ENCODE peak calls at places on chromosomes 16 and 17, in eight cellular contexts. V is hypothalamus; B is neural progenitor cell; E is T follicular helper cell; M is stimulated activated naive B cell treated with anti-CD40 and anti-IgM and Interleukin-4, amounts not matched to agents 10 μg/mL and 1 μg/mL and 100 μg/mL, for 72 hours; L is stimulated activated CD4-positive, alpha-beta T cell treated with anti-CD3 and anti-CD28 coated beads, TNF-alpha, amount 100 ng/mL, for 24 hours; N is stimulated activated CD8-positive, alpha-beta memory T cell treated with anti-CD3 and anti-CD28 coated beads, Interleukin-12 subunit alpha, Interleukin-12 subunit beta, amount 100 ng/mL, for 1 hour; Q is GM12864. C is an unnamed sample.

GRCh38 chr17:55702150-55702549 is 20.5 kb downstream of the TMEM100 start:
- DNase-seq in V (no peak), B (no peak), E (no peak), M (no peak), L (no peak), N (no peak), Q (no peak), C (no peak)

GRCh38 chr17:50637829-50638571 is 3.3 kb downstream of the ABCC3 start:
- DNase-seq in V (no peak), B (no peak), E (no peak), M (no peak), L (no peak), N (no peak), Q (no peak), C (no peak)

GRCh38 chr17:62723842-62724241 is 84.3 kb downstream of the MARCHF10 start:
- DNase-seq in V (no peak), B (peak; percentile 53), E (no peak), M (no peak), L (no peak), N (no peak), Q (no peak), C (no peak)

GRCh38 chr17:67374329-67375053 is 2.6 kb upstream of the PITPNC1 start:
- DNase-seq in V (peak; percentile 61), B (peak; percentile 90), E (peak; percentile 82), M (peak; percentile 70), L (peak; percentile 74), N (peak; percentile 81), Q (peak; percentile 61), C (peak; percentile 74)

GRCh38 chr16:4944333-4945281 is 7.7 kb upstream of the PPL start:
- DNase-seq in V (peak; percentile 66), B (no peak), E (no peak), M (no peak), L (no peak), N (no peak), Q (no peak), C (peak; percentile 92)

GRCh38 chr16:29030086-29030840 is 45.4 kb downstream of the LAT start:
- DNase-seq in V (no peak), B (no peak), E (no peak), M (no peak), L (no peak), N (no peak), Q (no peak), C (no peak)

GRCh38 chr16:89697616-89698331 is 3.7 kb downstream of the SPATA2L start:
- DNase-seq in V (no peak), B (no peak), E (no peak), M (no peak), L (no peak), N (no peak), Q (no peak), C (no peak)

GRCh38 chr17:35799942-35800341 is 4.5 kb upstream of the MMP28 start:
- DNase-seq in V (peak; percentile 62), B (no peak), E (no peak), M (no peak), L (no peak), N (no peak), Q (no peak), C (peak; percentile 90)

GRCh38 chr17:31167111-31167510 is 72.3 kb downstream of the NF1 start:
- DNase-seq in V (no peak), B (no peak), E (no peak), M (no peak), L (no peak), N (no peak), Q (no peak), C (no peak)

GRCh38 chr17:81867123-81867951 is 3.8 kb downstream of the ARHGDIA start:
- DNase-seq in V (no peak), B (peak; percentile 37), E (no peak), M (no peak), L (no peak), N (no peak), Q (no peak), C (no peak)

GRCh38 chr17:29113334-29113733 is 66.9 kb downstream of the MYO18A start:
- DNase-seq in V (no peak), B (peak; percentile 25), E (no peak), M (no peak), L (no peak), N (no peak), Q (no peak), C (no peak)

GRCh38 chr17:72974605-72975232 is 117.8 kb downstream of the SLC39A11 start:
- DNase-seq in V (no peak), B (no peak), E (no peak), M (no peak), L (no peak), N (no peak), Q (no peak), C (no peak)

GRCh38 chr17:64159051-64159590 is 29.2 kb upstream of the ERN1 start:
- DNase-seq in V (no peak), B (peak; percentile 37), E (no peak), M (no peak), L (no peak), N (no peak), Q (no peak), C (peak; percentile 54)

GRCh38 chr16:80040413-80040812 is 439.9 kb upstream of the MAF start:
- DNase-seq in V (no peak), B (no peak), E (no peak), M (no peak), L (no peak), N (no peak), Q (no peak), C (no peak)

GRCh38 chr17:55783684-55784245 is 32.9 kb downstream of the PCTP start:
- DNase-seq in V (no peak), B (no peak), E (no peak), M (no peak), L (no peak), N (no peak), Q (no peak), C (no peak)

GRCh38 chr16:48272837-48273421 is 25.6 kb upstream of the ABCC11 start:
- DNase-seq in V (peak; percentile 25), B (no peak), E (no peak), M (no peak), L (no peak), N (no peak), Q (no peak), C (peak; percentile 77)

GRCh38 chr16:10949424-10949970 is 5.1 kb downstream of the CLEC16A start:
- DNase-seq in V (no peak), B (peak; percentile 43), E (peak; percentile 26), M (peak; percentile 80), L (no peak), N (no peak), Q (peak; percentile 66), C (no peak)

GRCh38 chr17:75181608-75182318 is 996 bp downstream of the SUMO2 start:
- DNase-seq in V (no peak), B (peak; percentile 50), E (peak; percentile 26), M (peak; percentile 21), L (peak; percentile 29), N (peak; percentile 13), Q (no peak), C (no peak)

C was measured in breast epithelium.